ENCODE peak calls at places on chromosomes 11 and 22, in four cellular contexts. V, P, T and H are unnamed samples.

GRCh38 chr22:28909375-28909774 is 26.0 kb downstream of the ZNRF3 start:
- DNase-seq in V (no peak), P (peak), T (no peak), H (no peak)

GRCh38 chr11:88152381-88152780 is 22.9 kb downstream of the RAB38 start:
- DNase-seq in V (no peak), P (no peak), T (no peak), H (no peak)

GRCh38 chr22:19610518-19611253 is 86.5 kb upstream of the CLDN5 start:
- DNase-seq in V (no peak), P (no peak), T (no peak), H (no peak)

GRCh38 chr22:45885171-45885840 is 91.7 kb downstream of the WNT7B start:
- DNase-seq in V (no peak), P (no peak), T (no peak), H (no peak)

GRCh38 chr11:99548264-99548663 is 527.5 kb downstream of the CNTN5 start:
- DNase-seq in V (no peak), P (no peak), T (no peak), H (no peak)

GRCh38 chr11:121964591-121964990 is 151.4 kb downstream of the BLID start:
- DNase-seq in V (peak), P (no peak), T (peak), H (peak)

GRCh38 chr11:118659314-118659939 is 20.0 kb downstream of the TREH start:
- DNase-seq in V (peak), P (peak), T (peak), H (peak)

GRCh38 chr11:73869234-73869949 is 7.3 kb downstream of the COA4 start:
- DNase-seq in V (no peak), P (no peak), T (no peak), H (no peak)

GRCh38 chr22:30867746-30868662 is 100.6 kb downstream of the MORC2 start:
- DNase-seq in V (no peak), P (no peak), T (no peak), H (no peak)

GRCh38 chr22:37492428-37493344 is 6.5 kb upstream of the MFNG start:
- DNase-seq in V (no peak), P (peak), T (peak), H (no peak)

GRCh38 chr11:8338138-8338537 is 74.5 kb upstream of the LMO1 start:
- DNase-seq in V (no peak), P (no peak), T (no peak), H (peak)

GRCh38 chr11:119056397-119056999 is 507 bp downstream of the HYOU1 start:
- DNase-seq in V (peak), P (peak), T (no peak), H (no peak)

GRCh38 chr22:48422900-48423480 is 1404.7 kb downstream of the BRD1 start:
- DNase-seq in V (no peak), P (no peak), T (no peak), H (no peak)

GRCh38 chr22:39135092-39135896 is 17.2 kb downstream of the CBX7 start:
- DNase-seq in V (no peak), P (no peak), T (no peak), H (peak)

GRCh38 chr22:48376428-48376827 is 1451.2 kb downstream of the BRD1 start:
- DNase-seq in V (no peak), P (no peak), T (no peak), H (no peak)

GRCh38 chr11:96794152-96794551 is 404.3 kb downstream of the JRKL start:
- DNase-seq in V (no peak), P (no peak), T (no peak), H (no peak)

GRCh38 chr11:10366568-10367331 is 61.9 kb downstream of the ADM start:
- DNase-seq in V (peak), P (peak), T (peak), H (peak)

GRCh38 chr11:10387209-10388083 is 67.6 kb upstream of the AMPD3 start:
- DNase-seq in V (no peak), P (no peak), T (peak), H (no peak)

GRCh38 chr11:66967670-66968425 is 7.3 kb upstream of the C11orf86 start:
- DNase-seq in V (peak), P (no peak), T (peak), H (no peak)

GRCh38 chr11:118412921-118413320 is 11.5 kb downstream of the ATP5MG start:
- DNase-seq in V (no peak), P (no peak), T (no peak), H (no peak)

GRCh38 chr11:32136654-32137053 is 45.8 kb downstream of the RCN1 start:
- DNase-seq in V (no peak), P (no peak), T (no peak), H (no peak)

GRCh38 chr11:10303558-10304363 is 1.1 kb upstream of the ADM start:
- DNase-seq in V (peak), P (no peak), T (peak), H (peak)

GRCh38 chr22:43113516-43114251 is 3.1 kb downstream of the BIK start:
- DNase-seq in V (no peak), P (no peak), T (no peak), H (no peak)

GRCh38 chr11:100663996-100664395 is 23.1 kb upstream of the ARHGAP42 start:
- DNase-seq in V (no peak), P (no peak), T (no peak), H (no peak)

GRCh38 chr11:70471254-70471653 is 72.9 kb downstream of the CTTN start:
- DNase-seq in V (peak), P (no peak), T (no peak), H (peak)

GRCh38 chr11:95256204-95256819 is 25.3 kb upstream of the SESN3 start:
- DNase-seq in V (no peak), P (no peak), T (peak), H (no peak)

GRCh38 chr11:23192256-23192655 is 332.0 kb upstream of the CCDC179 start:
- DNase-seq in V (no peak), P (no peak), T (peak), H (no peak)

GRCh38 chr11:77074626-77075221 is 8.0 kb downstream of the CAPN5 start:
- DNase-seq in V (no peak), P (no peak), T (no peak), H (no peak)